ENCODE peak calls at places on chromosome 19, in four cellular contexts. One of them, this sample, is unnamed.

GRCh38 chr19:39679791-39680168 is 24.1 kb downstream of the LGALS16 start:
- DNase-seq in lower leg skin: no peak
- DNase-seq in sigmoid colon: no peak
- DNase-seq in vagina: no peak
- DNase-seq in this sample: no peak

GRCh38 chr19:12974301-12975220 is 5.2 kb downstream of the DAND5 start:
- DNase-seq in lower leg skin: no peak
- DNase-seq in sigmoid colon: no peak
- DNase-seq in vagina: no peak
- DNase-seq in this sample: no peak

GRCh38 chr19:7469654-7470285 is 19.1 kb downstream of the PEX11G start:
- DNase-seq in lower leg skin: no peak
- DNase-seq in sigmoid colon: no peak
- DNase-seq in vagina: no peak
- DNase-seq in this sample: no peak

GRCh38 chr19:17468302-17469091 is 1.8 kb upstream of the SLC27A1 start:
- DNase-seq in lower leg skin: peak
- DNase-seq in sigmoid colon: peak
- DNase-seq in vagina: no peak
- DNase-seq in this sample: no peak

GRCh38 chr19:51802775-51803174 is 7.8 kb downstream of the FPR3 start:
- DNase-seq in lower leg skin: no peak
- DNase-seq in sigmoid colon: no peak
- DNase-seq in vagina: no peak
- DNase-seq in this sample: no peak

GRCh38 chr19:8505680-8506401 is 3.4 kb upstream of the PRAM1 start:
- DNase-seq in lower leg skin: peak
- DNase-seq in sigmoid colon: peak
- DNase-seq in vagina: no peak
- DNase-seq in this sample: peak

GRCh38 chr19:51703655-51704515 is 10.8 kb downstream of the SPACA6 start:
- DNase-seq in lower leg skin: peak
- DNase-seq in sigmoid colon: peak
- DNase-seq in vagina: no peak
- DNase-seq in this sample: peak

GRCh38 chr19:13881692-13882418 is 4.9 kb downstream of the NANOS3 start:
- DNase-seq in lower leg skin: no peak
- DNase-seq in sigmoid colon: no peak
- DNase-seq in vagina: no peak
- DNase-seq in this sample: peak

GRCh38 chr19:46715620-46716012 is 1.3 kb downstream of the PRKD2 start:
- DNase-seq in lower leg skin: no peak
- DNase-seq in sigmoid colon: peak
- DNase-seq in vagina: no peak
- DNase-seq in this sample: no peak

GRCh38 chr19:52237771-52238400 is 31.5 kb upstream of the ZNF766 start:
- DNase-seq in lower leg skin: no peak
- DNase-seq in sigmoid colon: peak
- DNase-seq in vagina: no peak
- DNase-seq in this sample: peak

GRCh38 chr19:30228726-30229523 is 143.3 kb upstream of the ZNF536 start:
- DNase-seq in lower leg skin: no peak
- DNase-seq in sigmoid colon: peak
- DNase-seq in vagina: no peak
- DNase-seq in this sample: no peak

GRCh38 chr19:5055457-5055776 is 86.5 kb downstream of the KDM4B start:
- DNase-seq in lower leg skin: no peak
- DNase-seq in sigmoid colon: no peak
- DNase-seq in vagina: no peak
- DNase-seq in this sample: no peak

GRCh38 chr19:48714759-48715261 is 4.7 kb downstream of the MAMSTR start:
- DNase-seq in lower leg skin: no peak
- DNase-seq in sigmoid colon: no peak
- DNase-seq in vagina: no peak
- DNase-seq in this sample: no peak

GRCh38 chr19:4007021-4007835 is at the start of gene PIAS4:
- DNase-seq in lower leg skin: peak
- DNase-seq in sigmoid colon: peak
- DNase-seq in vagina: no peak
- DNase-seq in this sample: peak

GRCh38 chr19:2922987-2923386 is 21.8 kb downstream of the ZNF77 start:
- DNase-seq in lower leg skin: no peak
- DNase-seq in sigmoid colon: no peak
- DNase-seq in vagina: no peak
- DNase-seq in this sample: no peak

GRCh38 chr19:23896912-23897311 is 17.8 kb upstream of the ZNF726 start:
- DNase-seq in lower leg skin: no peak
- DNase-seq in sigmoid colon: no peak
- DNase-seq in vagina: no peak
- DNase-seq in this sample: no peak

GRCh38 chr19:14555918-14556661 is 15.8 kb downstream of the NDUFB7 start:
- DNase-seq in lower leg skin: no peak
- DNase-seq in sigmoid colon: no peak
- DNase-seq in vagina: no peak
- DNase-seq in this sample: no peak

GRCh38 chr19:46764817-46765291 is 18.6 kb upstream of the STRN4 start:
- DNase-seq in lower leg skin: no peak
- DNase-seq in sigmoid colon: peak
- DNase-seq in vagina: no peak
- DNase-seq in this sample: no peak

GRCh38 chr19:13097331-13098258 is 5.1 kb downstream of the LYL1 start:
- DNase-seq in lower leg skin: no peak
- DNase-seq in sigmoid colon: peak
- DNase-seq in vagina: no peak
- DNase-seq in this sample: peak

GRCh38 chr19:35559281-35559659 is 4.2 kb downstream of the ATP4A start:
- DNase-seq in lower leg skin: no peak
- DNase-seq in sigmoid colon: no peak
- DNase-seq in vagina: no peak
- DNase-seq in this sample: no peak

GRCh38 chr19:46878613-46879375 is 18.0 kb downstream of the ARHGAP35 start:
- DNase-seq in lower leg skin: no peak
- DNase-seq in sigmoid colon: no peak
- DNase-seq in vagina: no peak
- DNase-seq in this sample: no peak

GRCh38 chr19:30672926-30673325 is 300.7 kb downstream of the ZNF536 start:
- DNase-seq in lower leg skin: no peak
- DNase-seq in sigmoid colon: no peak
- DNase-seq in vagina: no peak
- DNase-seq in this sample: no peak

GRCh38 chr19:50803633-50804419 is 13.6 kb downstream of the ACP4 start:
- DNase-seq in lower leg skin: no peak
- DNase-seq in sigmoid colon: no peak
- DNase-seq in vagina: no peak
- DNase-seq in this sample: no peak

GRCh38 chr19:3690551-3691371 is 9.5 kb downstream of the PIP5K1C start:
- DNase-seq in lower leg skin: no peak
- DNase-seq in sigmoid colon: no peak
- DNase-seq in vagina: no peak
- DNase-seq in this sample: no peak

GRCh38 chr19:31314849-31315620 is 34.2 kb downstream of the TSHZ3 start:
- DNase-seq in lower leg skin: no peak
- DNase-seq in sigmoid colon: peak
- DNase-seq in vagina: no peak
- DNase-seq in this sample: no peak

GRCh38 chr19:17365361-17365760 is 11.8 kb downstream of the PLVAP start:
- DNase-seq in lower leg skin: no peak
- DNase-seq in sigmoid colon: no peak
- DNase-seq in vagina: no peak
- DNase-seq in this sample: no peak

GRCh38 chr19:39845621-39846175 is 481 bp downstream of the FBL start:
- DNase-seq in lower leg skin: no peak
- DNase-seq in sigmoid colon: no peak
- DNase-seq in vagina: no peak
- DNase-seq in this sample: no peak

GRCh38 chr19:39671739-39672363 is 16.1 kb downstream of the LGALS16 start:
- DNase-seq in lower leg skin: no peak
- DNase-seq in sigmoid colon: no peak
- DNase-seq in vagina: no peak
- DNase-seq in this sample: no peak

GRCh38 chr19:10828981-10829821 is 6.8 kb downstream of the TMED1 start:
- DNase-seq in lower leg skin: no peak
- DNase-seq in sigmoid colon: no peak
- DNase-seq in vagina: no peak
- DNase-seq in this sample: no peak

GRCh38 chr19:8089664-8090601 is 37.4 kb downstream of the CCL25 start:
- DNase-seq in lower leg skin: no peak
- DNase-seq in sigmoid colon: no peak
- DNase-seq in vagina: no peak
- DNase-seq in this sample: no peak

GRCh38 chr19:58317481-58318072 is 9.2 kb upstream of the ZSCAN22 start:
- DNase-seq in lower leg skin: no peak
- DNase-seq in sigmoid colon: no peak
- DNase-seq in vagina: no peak
- DNase-seq in this sample: no peak

DNA sequence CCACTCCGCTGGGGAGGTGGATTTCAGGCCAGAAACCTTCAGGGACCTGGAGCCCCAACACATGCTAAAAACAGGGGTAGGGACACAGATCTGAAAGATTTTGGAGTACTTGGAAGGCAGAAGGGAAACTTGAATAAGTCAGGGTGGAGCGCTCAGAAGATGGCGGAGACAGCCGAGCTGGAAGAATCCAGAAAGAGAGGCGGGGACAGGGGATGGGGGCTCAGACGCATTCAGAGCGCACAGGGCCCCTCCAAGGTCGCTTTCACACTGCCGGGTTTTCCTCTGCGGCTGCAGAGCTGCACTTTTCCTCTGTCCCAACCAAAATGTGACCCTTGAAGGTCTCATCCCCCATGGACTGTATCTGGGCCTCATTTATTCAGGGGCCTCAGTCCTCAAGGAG is 56.9 kb downstream of the ERICH4 start:
- DNase-seq in lower leg skin: no peak
- DNase-seq in sigmoid colon: no peak
- DNase-seq in vagina: no peak
- DNase-seq in this sample: no peak
- H3K4me3 ChIP-seq in lower leg skin: peak
- H3K4me3 ChIP-seq in sigmoid colon: no peak
- H3K4me3 ChIP-seq in vagina: peak
- H3K4me3 ChIP-seq in this sample: no peak

GRCh38 chr19:6066661-6067646 is 43.3 kb downstream of the RFX2 start:
- DNase-seq in lower leg skin: peak
- DNase-seq in sigmoid colon: peak
- DNase-seq in vagina: no peak
- DNase-seq in this sample: peak
- TF ChIP-seq POLR2A in lower leg skin: no peak
- TF ChIP-seq POLR2A in sigmoid colon: no peak
- TF ChIP-seq POLR2A in vagina: no peak
- TF ChIP-seq POLR2A in this sample: no peak

GRCh38 chr19:903266-903797 is 9.7 kb downstream of the R3HDM4 start:
- DNase-seq in lower leg skin: no peak
- DNase-seq in sigmoid colon: no peak
- DNase-seq in vagina: no peak
- DNase-seq in this sample: no peak

GRCh38 chr19:906480-906879 is 6.5 kb downstream of the R3HDM4 start:
- DNase-seq in lower leg skin: no peak
- DNase-seq in sigmoid colon: no peak
- DNase-seq in vagina: no peak
- DNase-seq in this sample: no peak

GRCh38 chr19:902093-902370 is 8.7 kb downstream of the RNU6-9 start:
- DNase-seq in lower leg skin: no peak
- DNase-seq in sigmoid colon: no peak
- DNase-seq in vagina: no peak
- DNase-seq in this sample: no peak

GRCh38 chr19:902446-903226 is 9.4 kb downstream of the RNU6-9 start:
- DNase-seq in lower leg skin: no peak
- DNase-seq in sigmoid colon: no peak
- DNase-seq in vagina: no peak
- DNase-seq in this sample: no peak

DNA sequence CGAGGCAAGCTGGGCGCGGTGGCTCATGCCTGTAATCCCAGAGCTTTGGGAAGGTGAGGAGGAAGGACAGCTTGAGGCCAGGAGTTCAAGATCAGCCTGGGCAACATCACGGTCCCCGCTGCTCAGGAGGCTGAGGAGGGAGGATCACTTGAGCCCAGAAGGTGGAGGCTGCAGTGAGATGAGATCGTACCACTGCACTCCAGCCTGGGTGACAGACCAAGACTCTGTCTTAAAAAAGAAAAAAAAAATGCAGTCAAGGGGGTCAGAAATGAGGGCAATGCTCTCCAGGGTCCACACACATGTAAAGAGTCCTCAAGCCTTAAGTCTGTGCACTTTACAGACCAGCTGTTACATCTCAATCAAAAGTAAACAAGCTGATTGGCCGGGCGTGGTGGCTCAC is 8.5 kb downstream of the R3HDM4 start:
- DNase-seq in lower leg skin: no peak
- DNase-seq in sigmoid colon: no peak
- DNase-seq in vagina: no peak
- DNase-seq in this sample: no peak
- H3K4me3 ChIP-seq in lower leg skin: no peak
- H3K4me3 ChIP-seq in sigmoid colon: no peak
- H3K4me3 ChIP-seq in vagina: no peak
- H3K4me3 ChIP-seq in this sample: no peak

DNA sequence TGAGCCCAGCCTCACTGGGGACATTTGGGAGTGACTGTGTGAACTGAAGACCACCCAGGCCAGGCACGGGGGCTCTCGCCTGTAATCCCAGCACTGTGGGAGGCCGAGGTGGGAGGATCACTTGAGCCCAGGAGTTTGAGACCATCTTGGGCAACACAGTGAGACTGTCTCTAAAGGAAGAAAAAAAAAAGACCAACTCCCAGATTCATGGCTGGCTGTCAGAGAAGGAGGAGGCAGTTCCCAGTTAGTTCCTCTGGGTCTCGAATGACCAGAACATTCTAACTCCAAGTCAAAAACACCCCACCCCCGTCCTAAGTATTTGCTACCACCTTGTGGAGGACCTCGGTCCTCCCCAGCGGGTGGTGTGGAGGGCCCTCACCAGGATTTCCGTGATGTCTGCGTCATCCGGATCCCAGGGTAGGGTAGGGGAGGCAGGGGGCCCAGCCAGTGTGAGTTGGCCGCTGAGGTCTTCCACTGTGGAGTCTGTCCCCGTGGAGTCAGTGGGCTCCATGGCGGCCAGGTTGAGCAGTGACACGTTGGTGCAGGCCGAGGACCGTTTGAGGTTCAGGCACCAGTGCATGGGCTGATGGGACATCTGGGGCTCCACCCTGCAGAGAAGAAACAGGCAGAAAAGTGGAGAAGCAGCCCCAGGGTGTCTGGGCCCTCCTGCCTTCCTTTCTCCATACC is 1.3 kb downstream of the TSKS start:
- DNase-seq in lower leg skin: no peak
- DNase-seq in sigmoid colon: no peak
- DNase-seq in vagina: no peak
- DNase-seq in this sample: no peak
- TF ChIP-seq POLR2A in lower leg skin: no peak
- TF ChIP-seq POLR2A in sigmoid colon: no peak
- TF ChIP-seq POLR2A in vagina: no peak
- TF ChIP-seq POLR2A in this sample: no peak

GRCh38 chr19:45505151-45505995 is 1.9 kb upstream of the VASP start:
- DNase-seq in lower leg skin: no peak
- DNase-seq in sigmoid colon: no peak
- DNase-seq in vagina: no peak
- DNase-seq in this sample: no peak
- H3K4me3 ChIP-seq in lower leg skin: no peak
- H3K4me3 ChIP-seq in sigmoid colon: no peak
- H3K4me3 ChIP-seq in vagina: no peak
- H3K4me3 ChIP-seq in this sample: peak

This sample was measured in right lobe of liver.